ENCODE peak calls at places on chromosome 13, in four cellular contexts. One of them, this sample, is unnamed.

GRCh38 chr13:98782654-98783053 is 30.2 kb upstream of the SLC15A1 start:
- DNase-seq in heart right ventricle: no peak
- DNase-seq in fibroblast of pulmonary artery: peak
- DNase-seq in left ventricle myocardium inferior: no peak
- DNase-seq in this sample: no peak

GRCh38 chr13:114151565-114152284 is 19.3 kb upstream of the RASA3 start:
- DNase-seq in heart right ventricle: no peak
- DNase-seq in fibroblast of pulmonary artery: no peak
- DNase-seq in left ventricle myocardium inferior: no peak
- DNase-seq in this sample: no peak

GRCh38 chr13:43785681-43786471 is 896 bp downstream of the ENOX1 start:
- DNase-seq in heart right ventricle: peak
- DNase-seq in fibroblast of pulmonary artery: peak
- DNase-seq in left ventricle myocardium inferior: peak
- DNase-seq in this sample: no peak

GRCh38 chr13:75372517-75372916 is 109.5 kb downstream of the TBC1D4 start:
- DNase-seq in heart right ventricle: no peak
- DNase-seq in fibroblast of pulmonary artery: peak
- DNase-seq in left ventricle myocardium inferior: no peak
- DNase-seq in this sample: no peak

GRCh38 chr13:69226427-69226826 is 881.2 kb upstream of the ATXN8OS start:
- DNase-seq in heart right ventricle: no peak
- DNase-seq in fibroblast of pulmonary artery: no peak
- DNase-seq in left ventricle myocardium inferior: no peak
- DNase-seq in this sample: no peak

GRCh38 chr13:61695147-61695546 is 279.5 kb upstream of the PCDH20 start:
- DNase-seq in heart right ventricle: no peak
- DNase-seq in fibroblast of pulmonary artery: no peak
- DNase-seq in left ventricle myocardium inferior: no peak
- DNase-seq in this sample: no peak

GRCh38 chr13:63636231-63636993 is 2220.8 kb upstream of the PCDH20 start:
- DNase-seq in heart right ventricle: no peak
- DNase-seq in fibroblast of pulmonary artery: peak
- DNase-seq in left ventricle myocardium inferior: no peak
- DNase-seq in this sample: no peak

GRCh38 chr13:22220186-22221160 is 549.6 kb downstream of the FGF9 start:
- DNase-seq in heart right ventricle: no peak
- DNase-seq in fibroblast of pulmonary artery: no peak
- DNase-seq in left ventricle myocardium inferior: no peak
- DNase-seq in this sample: no peak

GRCh38 chr13:99383511-99383921 is 76.3 kb upstream of the GPR183 start:
- DNase-seq in heart right ventricle: no peak
- DNase-seq in fibroblast of pulmonary artery: no peak
- DNase-seq in left ventricle myocardium inferior: no peak
- DNase-seq in this sample: no peak

GRCh38 chr13:104773775-104774174 is 1707.6 kb upstream of the SLC10A2 start:
- DNase-seq in heart right ventricle: no peak
- DNase-seq in fibroblast of pulmonary artery: peak
- DNase-seq in left ventricle myocardium inferior: no peak
- DNase-seq in this sample: no peak

GRCh38 chr13:31781064-31781463 is 41.7 kb downstream of the RXFP2 start:
- DNase-seq in heart right ventricle: no peak
- DNase-seq in fibroblast of pulmonary artery: no peak
- DNase-seq in left ventricle myocardium inferior: no peak
- DNase-seq in this sample: no peak

GRCh38 chr13:26819067-26819466 is 58.5 kb upstream of the GPR12 start:
- DNase-seq in heart right ventricle: no peak
- DNase-seq in fibroblast of pulmonary artery: no peak
- DNase-seq in left ventricle myocardium inferior: no peak
- DNase-seq in this sample: no peak

GRCh38 chr13:85386424-85386823 is 412.8 kb downstream of the SLITRK6 start:
- DNase-seq in heart right ventricle: no peak
- DNase-seq in fibroblast of pulmonary artery: no peak
- DNase-seq in left ventricle myocardium inferior: no peak
- DNase-seq in this sample: no peak

GRCh38 chr13:102580552-102581169 is 16.1 kb upstream of the TPP2 start:
- DNase-seq in heart right ventricle: no peak
- DNase-seq in fibroblast of pulmonary artery: peak
- DNase-seq in left ventricle myocardium inferior: no peak
- DNase-seq in this sample: no peak

GRCh38 chr13:44313674-44314073 is 60.0 kb upstream of the SERP2 start:
- DNase-seq in heart right ventricle: no peak
- DNase-seq in fibroblast of pulmonary artery: peak
- DNase-seq in left ventricle myocardium inferior: no peak
- DNase-seq in this sample: no peak

GRCh38 chr13:86002921-86003488 is 203.8 kb upstream of the SLITRK6 start:
- DNase-seq in heart right ventricle: no peak
- DNase-seq in fibroblast of pulmonary artery: no peak
- DNase-seq in left ventricle myocardium inferior: no peak
- DNase-seq in this sample: peak

GRCh38 chr13:111116830-111117229 is 1.7 kb downstream of the ARHGEF7 start:
- DNase-seq in heart right ventricle: no peak
- DNase-seq in fibroblast of pulmonary artery: no peak
- DNase-seq in left ventricle myocardium inferior: no peak
- DNase-seq in this sample: no peak

GRCh38 chr13:114124921-114125320 is 7.5 kb downstream of the RASA3 start:
- DNase-seq in heart right ventricle: no peak
- DNase-seq in fibroblast of pulmonary artery: peak
- DNase-seq in left ventricle myocardium inferior: no peak
- DNase-seq in this sample: no peak

GRCh38 chr13:57353831-57354230 is 186.8 kb downstream of the PRR20E start:
- DNase-seq in heart right ventricle: no peak
- DNase-seq in fibroblast of pulmonary artery: no peak
- DNase-seq in left ventricle myocardium inferior: no peak
- DNase-seq in this sample: no peak

GRCh38 chr13:32911506-32911905 is 104.7 kb upstream of the KL start:
- DNase-seq in heart right ventricle: no peak
- DNase-seq in fibroblast of pulmonary artery: peak
- DNase-seq in left ventricle myocardium inferior: no peak
- DNase-seq in this sample: no peak

GRCh38 chr13:99803141-99803540 is 168.4 kb downstream of the ZIC5 start:
- DNase-seq in heart right ventricle: no peak
- DNase-seq in fibroblast of pulmonary artery: no peak
- DNase-seq in left ventricle myocardium inferior: no peak
- DNase-seq in this sample: no peak

GRCh38 chr13:48643159-48643558 is 10.6 kb upstream of the CYSLTR2 start:
- DNase-seq in heart right ventricle: no peak
- DNase-seq in fibroblast of pulmonary artery: no peak
- DNase-seq in left ventricle myocardium inferior: no peak
- DNase-seq in this sample: no peak
- TF ChIP-seq CTCF in heart right ventricle: no peak
- TF ChIP-seq CTCF in fibroblast of pulmonary artery: no peak
- TF ChIP-seq CTCF in left ventricle myocardium inferior: peak
- TF ChIP-seq CTCF in this sample: no peak

GRCh38 chr13:23430664-23431063 is 2.8 kb downstream of the SACS start:
- DNase-seq in heart right ventricle: no peak
- DNase-seq in fibroblast of pulmonary artery: no peak
- DNase-seq in left ventricle myocardium inferior: no peak
- DNase-seq in this sample: no peak

GRCh38 chr13:23436680-23437079 is 3.2 kb upstream of the SACS start:
- DNase-seq in heart right ventricle: no peak
- DNase-seq in fibroblast of pulmonary artery: no peak
- DNase-seq in left ventricle myocardium inferior: no peak
- DNase-seq in this sample: no peak

GRCh38 chr13:23433171-23434153 is at the start of gene SACS:
- DNase-seq in heart right ventricle: no peak
- DNase-seq in fibroblast of pulmonary artery: peak
- DNase-seq in left ventricle myocardium inferior: no peak
- DNase-seq in this sample: no peak

GRCh38 chr13:23434431-23434830 is 929 bp upstream of the SACS start:
- DNase-seq in heart right ventricle: no peak
- DNase-seq in fibroblast of pulmonary artery: no peak
- DNase-seq in left ventricle myocardium inferior: no peak
- DNase-seq in this sample: no peak

DNA sequence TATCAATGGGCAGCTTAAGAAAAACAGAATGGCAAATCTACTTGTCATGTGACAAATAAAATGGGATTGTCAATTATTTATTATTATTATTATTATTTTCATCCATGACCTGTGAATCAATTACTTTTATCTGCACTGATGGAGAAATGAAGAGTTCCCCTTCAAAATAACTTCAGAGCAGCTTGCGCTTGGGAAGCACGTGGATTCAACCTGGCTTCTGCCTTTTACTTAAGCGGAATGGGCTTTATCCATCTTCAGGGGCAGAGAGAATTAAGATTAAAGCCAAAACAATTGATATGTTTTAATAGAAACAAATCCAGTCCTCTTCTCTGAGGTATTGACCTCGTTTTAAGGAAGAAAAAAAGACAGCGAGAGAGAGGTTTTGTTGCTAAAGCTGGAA is 913 bp downstream of the SACS start:
- DNase-seq in heart right ventricle: no peak
- DNase-seq in fibroblast of pulmonary artery: no peak
- DNase-seq in left ventricle myocardium inferior: no peak
- DNase-seq in this sample: no peak
- H3K4me3 ChIP-seq in heart right ventricle: peak
- H3K4me3 ChIP-seq in fibroblast of pulmonary artery: peak
- H3K4me3 ChIP-seq in left ventricle myocardium inferior: peak
- H3K4me3 ChIP-seq in this sample: peak

GRCh38 chr13:49936085-49936942 is at the start of gene SPRYD7:
- DNase-seq in heart right ventricle: peak
- DNase-seq in fibroblast of pulmonary artery: peak
- DNase-seq in left ventricle myocardium inferior: peak
- DNase-seq in this sample: peak
- TF ChIP-seq CTCF in heart right ventricle: peak
- TF ChIP-seq CTCF in fibroblast of pulmonary artery: peak
- TF ChIP-seq CTCF in left ventricle myocardium inferior: peak
- TF ChIP-seq CTCF in this sample: peak

GRCh38 chr13:20703785-20704458 is 423 bp downstream of the IL17D start:
- DNase-seq in heart right ventricle: peak
- DNase-seq in fibroblast of pulmonary artery: peak
- DNase-seq in left ventricle myocardium inferior: peak
- DNase-seq in this sample: peak
- H3K4me3 ChIP-seq in heart right ventricle: peak
- H3K4me3 ChIP-seq in fibroblast of pulmonary artery: peak
- H3K4me3 ChIP-seq in left ventricle myocardium inferior: peak
- H3K4me3 ChIP-seq in this sample: peak

GRCh38 chr13:113002891-113003290 is 33.9 kb downstream of the MCF2L start:
- DNase-seq in heart right ventricle: no peak
- DNase-seq in fibroblast of pulmonary artery: no peak
- DNase-seq in left ventricle myocardium inferior: no peak
- DNase-seq in this sample: no peak

GRCh38 chr13:113000575-113000974 is 31.6 kb downstream of the MCF2L start:
- DNase-seq in heart right ventricle: no peak
- DNase-seq in fibroblast of pulmonary artery: no peak
- DNase-seq in left ventricle myocardium inferior: no peak
- DNase-seq in this sample: no peak

GRCh38 chr13:113004126-113004525 is 35.1 kb downstream of the MCF2L start:
- DNase-seq in heart right ventricle: no peak
- DNase-seq in fibroblast of pulmonary artery: no peak
- DNase-seq in left ventricle myocardium inferior: no peak
- DNase-seq in this sample: no peak

GRCh38 chr13:113001251-113002140 is 32.5 kb downstream of the MCF2L start:
- DNase-seq in heart right ventricle: no peak
- DNase-seq in fibroblast of pulmonary artery: peak
- DNase-seq in left ventricle myocardium inferior: no peak
- DNase-seq in this sample: peak

GRCh38 chr13:113002206-113002821 is 33.3 kb downstream of the MCF2L start:
- DNase-seq in heart right ventricle: no peak
- DNase-seq in fibroblast of pulmonary artery: no peak
- DNase-seq in left ventricle myocardium inferior: no peak
- DNase-seq in this sample: peak
- TF ChIP-seq CTCF in heart right ventricle: peak
- TF ChIP-seq CTCF in fibroblast of pulmonary artery: peak
- TF ChIP-seq CTCF in left ventricle myocardium inferior: peak
- TF ChIP-seq CTCF in this sample: peak

DNA sequence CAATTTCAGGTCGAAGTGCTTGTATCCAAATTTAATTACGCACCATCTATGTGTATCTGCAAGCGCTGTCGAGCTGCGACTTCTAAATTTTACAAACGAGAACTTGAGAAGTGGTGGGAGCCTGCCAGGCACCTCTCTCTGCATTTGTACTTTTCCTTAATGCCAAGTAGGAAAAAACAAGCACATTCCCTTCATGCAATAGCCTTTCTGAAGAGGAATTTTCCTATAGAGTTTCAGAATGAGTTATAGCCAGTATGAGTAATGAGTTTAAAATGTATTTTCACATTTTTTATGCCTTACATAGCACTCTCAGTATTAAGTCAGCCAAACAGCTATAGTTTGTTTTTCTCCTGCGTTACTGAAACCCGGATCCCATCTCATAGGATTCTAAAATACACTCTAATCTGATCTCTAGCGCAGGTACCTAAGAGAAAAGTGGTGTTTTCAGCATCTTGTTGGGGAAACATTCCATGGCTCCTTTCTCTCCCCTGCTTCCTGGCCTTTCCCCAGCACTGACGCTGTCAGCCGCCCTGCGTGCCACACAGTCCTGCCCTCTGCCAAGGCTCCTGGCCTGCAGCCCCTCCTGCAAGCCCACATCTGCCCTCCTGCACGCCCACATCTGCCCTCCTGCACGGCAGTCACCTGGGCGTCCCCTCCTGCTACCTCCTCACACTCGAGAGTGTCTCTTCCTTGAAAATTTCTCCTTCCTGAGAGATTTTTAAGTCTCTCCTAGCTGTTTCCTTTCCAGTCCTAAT is 526.9 kb downstream of the MYO16 start:
- DNase-seq in heart right ventricle: peak
- DNase-seq in fibroblast of pulmonary artery: peak
- DNase-seq in left ventricle myocardium inferior: peak
- DNase-seq in this sample: peak
- H3K4me3 ChIP-seq in heart right ventricle: no peak
- H3K4me3 ChIP-seq in fibroblast of pulmonary artery: no peak
- H3K4me3 ChIP-seq in left ventricle myocardium inferior: peak
- H3K4me3 ChIP-seq in this sample: no peak

This sample was measured in retinal pigment epithelial cell.